ENCODE peak calls at places on chromosomes 2 and 18, in six cellular contexts. One of them, this sample, is unnamed.

GRCh38 chr2:226550801-226551200 is 248.8 kb downstream of the IRS1 start:
- DNase-seq in cardiac septum: no peak
- DNase-seq in WTC11: no peak
- DNase-seq in endodermal cell: no peak
- DNase-seq in AG20443: no peak
- DNase-seq in fibroblast of mammary gland: no peak
- DNase-seq in this sample: no peak

GRCh38 chr2:226611944-226612318 is 187.7 kb downstream of the IRS1 start:
- DNase-seq in cardiac septum: no peak
- DNase-seq in WTC11: no peak
- DNase-seq in endodermal cell: no peak
- DNase-seq in AG20443: peak; percentile 17
- DNase-seq in fibroblast of mammary gland: peak; percentile 82
- DNase-seq in this sample: no peak

GRCh38 chr18:57026316-57026715 is 120.6 kb upstream of the BOD1L2 start:
- DNase-seq in cardiac septum: no peak
- DNase-seq in WTC11: no peak
- DNase-seq in endodermal cell: no peak
- DNase-seq in AG20443: peak; percentile 27
- DNase-seq in fibroblast of mammary gland: peak; percentile 37
- DNase-seq in this sample: no peak

GRCh38 chr2:11368059-11368572 is 23.7 kb upstream of the ROCK2 start:
- DNase-seq in cardiac septum: no peak
- DNase-seq in WTC11: no peak
- DNase-seq in endodermal cell: no peak
- DNase-seq in AG20443: peak; percentile 56
- DNase-seq in fibroblast of mammary gland: peak; percentile 27
- DNase-seq in this sample: no peak

GRCh38 chr2:211367711-211368110 is 811.3 kb downstream of the CPS1 start:
- DNase-seq in cardiac septum: no peak
- DNase-seq in WTC11: no peak
- DNase-seq in endodermal cell: no peak
- DNase-seq in AG20443: no peak
- DNase-seq in fibroblast of mammary gland: peak; percentile 7
- DNase-seq in this sample: no peak

GRCh38 chr18:25169701-25170100 is 182.3 kb downstream of the ZNF521 start:
- DNase-seq in cardiac septum: no peak
- DNase-seq in WTC11: no peak
- DNase-seq in endodermal cell: no peak
- DNase-seq in AG20443: no peak
- DNase-seq in fibroblast of mammary gland: peak; percentile 28
- DNase-seq in this sample: no peak

GRCh38 chr2:74919827-74920226 is 38.6 kb upstream of the POLE4 start:
- DNase-seq in cardiac septum: peak; percentile 87
- DNase-seq in WTC11: peak; percentile 89
- DNase-seq in endodermal cell: peak; percentile 95
- DNase-seq in AG20443: peak; percentile 81
- DNase-seq in fibroblast of mammary gland: peak; percentile 45
- DNase-seq in this sample: no peak

GRCh38 chr2:173221081-173221695 is 133.5 kb upstream of the CDCA7 start:
- DNase-seq in cardiac septum: no peak
- DNase-seq in WTC11: no peak
- DNase-seq in endodermal cell: no peak
- DNase-seq in AG20443: no peak
- DNase-seq in fibroblast of mammary gland: no peak
- DNase-seq in this sample: peak; percentile 72

GRCh38 chr2:99635710-99636431 is 146.1 kb upstream of the REV1 start:
- DNase-seq in cardiac septum: peak; percentile 79
- DNase-seq in WTC11: no peak
- DNase-seq in endodermal cell: no peak
- DNase-seq in AG20443: peak; percentile 47
- DNase-seq in fibroblast of mammary gland: peak; percentile 12
- DNase-seq in this sample: no peak

GRCh38 chr2:144230057-144230451 is 289.9 kb downstream of the ZEB2 start:
- DNase-seq in cardiac septum: no peak
- DNase-seq in WTC11: no peak
- DNase-seq in endodermal cell: no peak
- DNase-seq in AG20443: no peak
- DNase-seq in fibroblast of mammary gland: no peak
- DNase-seq in this sample: no peak

GRCh38 chr2:122863516-122863915 is 1108.1 kb downstream of the TSN start:
- DNase-seq in cardiac septum: no peak
- DNase-seq in WTC11: no peak
- DNase-seq in endodermal cell: no peak
- DNase-seq in AG20443: no peak
- DNase-seq in fibroblast of mammary gland: no peak
- DNase-seq in this sample: no peak

GRCh38 chr2:47015730-47016129 is 100.1 kb upstream of the MCFD2 start:
- DNase-seq in cardiac septum: no peak
- DNase-seq in WTC11: no peak
- DNase-seq in endodermal cell: no peak
- DNase-seq in AG20443: no peak
- DNase-seq in fibroblast of mammary gland: no peak
- DNase-seq in this sample: no peak

GRCh38 chr2:226079186-226079585 is 679.7 kb downstream of the NYAP2 start:
- DNase-seq in cardiac septum: no peak
- DNase-seq in WTC11: no peak
- DNase-seq in endodermal cell: no peak
- DNase-seq in AG20443: no peak
- DNase-seq in fibroblast of mammary gland: peak; percentile 72
- DNase-seq in this sample: no peak

GRCh38 chr2:222733846-222734689 is 62.6 kb downstream of the MOGAT1 start:
- DNase-seq in cardiac septum: no peak
- DNase-seq in WTC11: no peak
- DNase-seq in endodermal cell: no peak
- DNase-seq in AG20443: peak; percentile 37
- DNase-seq in fibroblast of mammary gland: no peak
- DNase-seq in this sample: peak; percentile 100

GRCh38 chr2:100068395-100068794 is 74.0 kb downstream of the AFF3 start:
- DNase-seq in cardiac septum: no peak
- DNase-seq in WTC11: no peak
- DNase-seq in endodermal cell: no peak
- DNase-seq in AG20443: no peak
- DNase-seq in fibroblast of mammary gland: no peak
- DNase-seq in this sample: no peak

GRCh38 chr18:7598167-7599062 is 31.3 kb downstream of the PTPRM start:
- DNase-seq in cardiac septum: no peak
- DNase-seq in WTC11: no peak
- DNase-seq in endodermal cell: no peak
- DNase-seq in AG20443: no peak
- DNase-seq in fibroblast of mammary gland: peak; percentile 73
- DNase-seq in this sample: no peak

GRCh38 chr2:120320318-120320851 is 25.6 kb upstream of the INHBB start:
- DNase-seq in cardiac septum: no peak
- DNase-seq in WTC11: no peak
- DNase-seq in endodermal cell: no peak
- DNase-seq in AG20443: no peak
- DNase-seq in fibroblast of mammary gland: no peak
- DNase-seq in this sample: no peak

GRCh38 chr18:58481321-58482180 is 147.3 kb downstream of the ALPK2 start:
- DNase-seq in cardiac septum: no peak
- DNase-seq in WTC11: no peak
- DNase-seq in endodermal cell: no peak
- DNase-seq in AG20443: no peak
- DNase-seq in fibroblast of mammary gland: no peak
- DNase-seq in this sample: no peak

GRCh38 chr2:106886916-106887758 is 1.2 kb upstream of the ST6GAL2 start:
- DNase-seq in cardiac septum: no peak
- DNase-seq in WTC11: peak; percentile 81
- DNase-seq in endodermal cell: peak; percentile 90
- DNase-seq in AG20443: peak; percentile 32
- DNase-seq in fibroblast of mammary gland: no peak
- DNase-seq in this sample: no peak

GRCh38 chr2:196331143-196331542 is 159.8 kb upstream of the STK17B start:
- DNase-seq in cardiac septum: no peak
- DNase-seq in WTC11: no peak
- DNase-seq in endodermal cell: no peak
- DNase-seq in AG20443: peak; percentile 80
- DNase-seq in fibroblast of mammary gland: peak; percentile 93
- DNase-seq in this sample: no peak

GRCh38 chr2:231397011-231397927 is 1.8 kb downstream of the B3GNT7 start:
- DNase-seq in cardiac septum: no peak
- DNase-seq in WTC11: no peak
- DNase-seq in endodermal cell: no peak
- DNase-seq in AG20443: peak; percentile 7
- DNase-seq in fibroblast of mammary gland: no peak
- DNase-seq in this sample: no peak

GRCh38 chr2:10519067-10519740 is 71.1 kb upstream of the ODC1 start:
- DNase-seq in cardiac septum: peak; percentile 33
- DNase-seq in WTC11: no peak
- DNase-seq in endodermal cell: peak; percentile 35
- DNase-seq in AG20443: no peak
- DNase-seq in fibroblast of mammary gland: no peak
- DNase-seq in this sample: no peak

GRCh38 chr2:155095613-155096012 is 397.1 kb downstream of the KCNJ3 start:
- DNase-seq in cardiac septum: no peak
- DNase-seq in WTC11: no peak
- DNase-seq in endodermal cell: no peak
- DNase-seq in AG20443: no peak
- DNase-seq in fibroblast of mammary gland: no peak
- DNase-seq in this sample: no peak

GRCh38 chr18:58455318-58455950 is 173.5 kb downstream of the ALPK2 start:
- DNase-seq in cardiac septum: no peak
- DNase-seq in WTC11: no peak
- DNase-seq in endodermal cell: no peak
- DNase-seq in AG20443: no peak
- DNase-seq in fibroblast of mammary gland: no peak
- DNase-seq in this sample: no peak